ENCODE peak calls at places on chromosomes 4 and X, in ten cellular contexts. T, A, Y, V, C, H, I, G, N and Z are unnamed samples.

GRCh38 chr4:40525811-40526598 is 103.7 kb downstream of the RBM47 start:
- DNase-seq in T (no peak), A (no peak), Y (peak; percentile 28), V (peak; percentile 54), C (peak; percentile 62), H (peak; percentile 88), I (peak; percentile 74), G (peak; percentile 53), N (peak; percentile 28), Z (peak; percentile 67)

GRCh38 chrX:102808336-102808735 is 87.8 kb downstream of the GPRASP3 start:
- DNase-seq in T (no peak), A (no peak), Y (no peak), V (no peak), C (no peak), H (peak; percentile 42), I (no peak), G (no peak), N (no peak), Z (no peak)

GRCh38 chrX:107711521-107712041 is 64.0 kb downstream of the TSC22D3 start:
- DNase-seq in T (no peak), A (no peak), Y (no peak), V (no peak), C (peak; percentile 15), H (no peak), I (no peak), G (no peak), N (no peak), Z (no peak)

GRCh38 chr4:17515724-17516407 is 901 bp downstream of the CLRN2 start:
- DNase-seq in T (no peak), A (no peak), Y (no peak), V (peak; percentile 23), C (peak; percentile 87), H (no peak), I (no peak), G (no peak), N (no peak), Z (no peak)

GRCh38 chr4:7759221-7759620 is 180.4 kb downstream of the AFAP1 start:
- DNase-seq in T (no peak), A (no peak), Y (no peak), V (no peak), C (no peak), H (no peak), I (no peak), G (no peak), N (no peak), Z (no peak)

GRCh38 chrX:128142745-128143144 is 90.5 kb upstream of the ACTRT1 start:
- DNase-seq in T (no peak), A (no peak), Y (no peak), V (no peak), C (no peak), H (no peak), I (no peak), G (no peak), N (no peak), Z (no peak)

GRCh38 chrX:133053854-133054565 is 42.9 kb downstream of the USP26 start:
- DNase-seq in T (no peak), A (no peak), Y (no peak), V (no peak), C (no peak), H (no peak), I (no peak), G (no peak), N (no peak), Z (no peak)

GRCh38 chr4:152257601-152258066 is 278.3 kb downstream of the FBXW7 start:
- DNase-seq in T (no peak), A (no peak), Y (no peak), V (no peak), C (no peak), H (peak; percentile 31), I (no peak), G (no peak), N (no peak), Z (no peak)

GRCh38 chr4:148376151-148376550 is 66.1 kb downstream of the NR3C2 start:
- DNase-seq in T (no peak), A (no peak), Y (no peak), V (peak; percentile 25), C (no peak), H (peak; percentile 62), I (peak; percentile 51), G (peak; percentile 80), N (peak; percentile 23), Z (peak; percentile 82)

GRCh38 chr4:116877069-116877468 is 208.3 kb downstream of the TRAM1L1 start:
- DNase-seq in T (no peak), A (no peak), Y (no peak), V (no peak), C (no peak), H (no peak), I (no peak), G (no peak), N (no peak), Z (no peak)

GRCh38 chrX:66728818-66729271 is 90.0 kb upstream of the EDA2R start:
- DNase-seq in T (peak; percentile 28), A (peak; percentile 61), Y (peak; percentile 43), V (peak; percentile 43), C (peak; percentile 52), H (peak; percentile 59), I (peak; percentile 35), G (peak; percentile 32), N (peak; percentile 23), Z (peak; percentile 42)

GRCh38 chr4:113452868-113453620 is 308.5 kb downstream of the CAMK2D start:
- DNase-seq in T (no peak), A (no peak), Y (no peak), V (no peak), C (no peak), H (peak; percentile 79), I (peak; percentile 34), G (no peak), N (no peak), Z (no peak)

GRCh38 chr4:113968473-113968872 is 11.0 kb downstream of the ARSJ start:
- DNase-seq in T (no peak), A (no peak), Y (no peak), V (no peak), C (no peak), H (no peak), I (no peak), G (no peak), N (no peak), Z (no peak)

GRCh38 chr4:183635333-183635732 is 23.7 kb downstream of the RWDD4 start:
- DNase-seq in T (no peak), A (no peak), Y (no peak), V (no peak), C (no peak), H (no peak), I (no peak), G (no peak), N (no peak), Z (no peak)

GRCh38 chr4:169059294-169060201 is 49.5 kb upstream of the CBR4 start:
- DNase-seq in T (no peak), A (no peak), Y (peak; percentile 20), V (no peak), C (no peak), H (no peak), I (no peak), G (no peak), N (no peak), Z (no peak)

DNA sequence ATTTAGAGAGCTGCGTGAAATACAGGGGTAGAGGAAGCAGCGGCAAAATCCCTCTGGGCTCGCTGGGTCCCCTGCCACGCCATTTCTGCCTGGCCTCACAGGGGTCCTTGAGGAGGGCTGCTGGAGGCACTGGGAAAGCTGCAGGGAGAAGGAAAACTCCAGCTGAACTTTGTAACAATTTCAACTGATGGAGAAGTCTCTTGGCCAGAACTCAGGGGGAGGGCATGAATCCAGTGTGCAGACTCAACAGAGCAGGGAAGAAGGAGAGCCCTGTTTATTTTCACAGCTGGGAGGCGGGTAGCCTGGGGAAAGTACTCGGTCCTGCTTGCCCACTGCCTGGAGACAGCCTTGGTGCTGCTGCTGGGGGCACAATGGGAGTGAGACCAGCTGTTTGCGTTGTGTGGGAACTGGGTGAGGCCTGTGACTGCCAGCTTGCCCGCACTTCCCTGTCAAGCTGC is 93.2 kb upstream of the MAPK10 start:
- DNase-seq in T (no peak), A (no peak), Y (peak; percentile 59), V (peak; percentile 37), C (no peak), H (peak; percentile 70), I (no peak), G (no peak), N (peak; percentile 55), Z (no peak)
- H3K4me3 ChIP-seq in T (peak overlapping the region; percentile 48), A (peak overlapping the region; percentile 39), Y (peak overlapping the region; percentile 45), V (peak overlapping the region; percentile 30), C (peak overlapping the region; percentile 17), H (peak overlapping the region; percentile 53), I (no peak overlapping the region), G (peak overlapping the region; percentile 47), N (peak overlapping the region; percentile 40), Z (no peak overlapping the region)

DNA sequence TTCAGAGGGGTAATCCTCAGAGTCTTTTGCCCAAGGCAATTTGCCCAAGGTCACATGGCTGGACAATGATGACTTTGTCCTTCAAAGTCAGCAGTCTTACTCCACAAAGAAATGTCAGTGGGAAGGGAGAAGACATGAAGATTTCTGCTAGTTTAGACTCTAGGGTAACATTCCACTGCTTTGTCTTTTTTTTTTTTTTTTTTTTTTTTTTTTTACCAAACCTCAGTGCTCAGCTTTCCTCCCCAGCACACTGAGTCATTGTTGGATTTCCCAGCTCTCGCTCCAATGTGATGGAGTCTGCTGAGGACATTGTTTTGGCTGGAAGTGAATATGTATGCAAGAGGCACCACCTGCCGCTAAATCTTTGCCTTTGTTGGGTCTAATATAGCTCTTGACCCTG is 7.2 kb upstream of the C1QTNF7 start:
- DNase-seq in T (no peak), A (no peak), Y (no peak), V (no peak), C (no peak), H (peak; percentile 85), I (no peak), G (no peak), N (peak; percentile 32), Z (no peak)
- TF ChIP-seq POLR2A in T (no peak), A (no peak), Y (no peak), V (no peak), C (no peak), H (no peak), I (no peak), G (no peak), N (no peak), Z (no peak)

DNA sequence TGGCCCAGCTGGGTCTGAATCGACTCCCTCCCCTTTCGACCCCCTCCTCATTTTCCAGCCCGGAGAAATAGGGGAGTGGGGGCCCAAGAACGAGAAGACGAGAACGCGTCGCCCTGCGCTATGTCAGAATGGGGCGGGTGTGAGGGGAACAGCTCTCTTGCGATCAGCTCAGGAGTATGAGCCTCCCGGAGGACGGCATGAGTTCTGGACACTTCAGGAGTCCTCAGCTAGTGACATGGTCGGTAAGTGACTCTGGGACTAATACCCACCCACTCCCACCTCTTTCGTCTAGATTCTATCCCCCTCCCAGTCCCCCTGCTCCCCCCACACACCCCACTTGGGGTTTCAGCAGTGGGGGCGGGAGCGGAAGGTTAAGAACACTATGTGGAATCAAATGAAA is 944 bp downstream of the KLF8 start:
- DNase-seq in T (no peak), A (no peak), Y (peak; percentile 17), V (no peak), C (no peak), H (no peak), I (no peak), G (no peak), N (peak; percentile 39), Z (no peak)
- H3K4me3 ChIP-seq in T (peak overlapping the region; percentile 59), A (peak overlapping the region; percentile 49), Y (peak overlapping the region; percentile 45), V (peak overlapping the region; percentile 30), C (peak overlapping the region; percentile 46), H (no peak overlapping the region), I (no peak overlapping the region), G (peak overlapping the region; percentile 43), N (peak overlapping the region; percentile 53), Z (no peak overlapping the region)

DNA sequence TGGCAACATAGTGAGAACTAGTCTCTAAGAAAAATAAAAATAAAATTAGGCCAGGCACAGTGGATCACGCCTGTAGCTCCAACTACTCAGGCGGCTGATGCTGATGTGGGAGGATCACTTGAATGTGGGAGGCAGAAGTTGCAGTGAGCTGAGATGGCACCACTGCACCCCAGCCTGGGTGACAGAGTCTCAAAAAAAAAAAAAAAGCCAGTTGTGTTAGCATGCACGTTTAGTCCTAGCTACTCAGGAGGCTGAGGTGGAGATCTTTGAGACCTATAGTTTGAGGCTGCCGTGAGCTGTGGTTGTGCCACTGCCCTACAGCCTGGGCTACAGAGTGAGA is 2.5 kb downstream of the DCK start:
- DNase-seq in T (no peak), A (no peak), Y (no peak), V (no peak), C (no peak), H (no peak), I (no peak), G (no peak), N (no peak), Z (no peak)
- TF ChIP-seq POLR2A in T (no peak), A (no peak), Y (no peak), V (no peak), C (no peak), H (no peak), I (no peak), G (no peak), N (no peak), Z (no peak)